ENCODE peak calls at places on chromosomes 11 and 22, in seven cellular contexts. Z, O, F, E, X, U and K are unnamed samples.

GRCh38 chr11:129639300-129639699 is 176.3 kb upstream of the TMEM45B start:
- DNase-seq in Z (no peak), O (no peak), F (no peak), E (peak; percentile 100), X (peak; percentile 45), U (no peak), K (no peak)

GRCh38 chr11:44780940-44781631 is 54.3 kb downstream of the TSPAN18 start:
- DNase-seq in Z (no peak), O (no peak), F (no peak), E (peak; percentile 36), X (no peak), U (peak; percentile 74), K (no peak)

GRCh38 chr22:30025187-30025586 is 55.1 kb upstream of the HORMAD2 start:
- DNase-seq in Z (no peak), O (no peak), F (no peak), E (no peak), X (no peak), U (no peak), K (no peak)

GRCh38 chr11:64971421-64972233 is at the start of gene MAJIN:
- DNase-seq in Z (peak; percentile 85), O (no peak), F (peak; percentile 77), E (peak; percentile 50), X (no peak), U (peak; percentile 95), K (no peak)

GRCh38 chr11:102680945-102681344 is 24.6 kb downstream of the MMP27 start:
- DNase-seq in Z (no peak), O (no peak), F (no peak), E (peak; percentile 12), X (no peak), U (no peak), K (no peak)

GRCh38 chr11:123202723-123203122 is 7.7 kb upstream of the CLMP start:
- DNase-seq in Z (no peak), O (no peak), F (no peak), E (no peak), X (no peak), U (no peak), K (no peak)

GRCh38 chr11:59261150-59261549 is 48.4 kb upstream of the MPEG1 start:
- DNase-seq in Z (no peak), O (no peak), F (no peak), E (no peak), X (no peak), U (no peak), K (no peak)

GRCh38 chr11:105429421-105429965 is 180.4 kb upstream of the GRIA4 start:
- DNase-seq in Z (no peak), O (no peak), F (no peak), E (no peak), X (no peak), U (no peak), K (no peak)

GRCh38 chr11:125869526-125869925 is 17.9 kb upstream of the HYLS1 start:
- DNase-seq in Z (no peak), O (no peak), F (no peak), E (peak; percentile 8), X (no peak), U (no peak), K (no peak)

GRCh38 chr22:45834241-45834640 is 142.7 kb downstream of the WNT7B start:
- DNase-seq in Z (no peak), O (no peak), F (no peak), E (no peak), X (no peak), U (no peak), K (no peak)

GRCh38 chr11:706957-707816 is 1.2 kb downstream of the EPS8L2 start:
- DNase-seq in Z (no peak), O (no peak), F (no peak), E (peak; percentile 29), X (peak; percentile 70), U (peak; percentile 26), K (no peak)

GRCh38 chr11:2420502-2421225 is 20.1 kb downstream of the TSSC4 start:
- DNase-seq in Z (peak; percentile 96), O (peak; percentile 54), F (peak; percentile 53), E (peak; percentile 43), X (peak; percentile 90), U (peak; percentile 87), K (peak; percentile 34)

GRCh38 chr22:35399114-35399677 is 744 bp upstream of the MCM5 start:
- DNase-seq in Z (no peak), O (no peak), F (no peak), E (no peak), X (no peak), U (no peak), K (no peak)